ENCODE peak calls at places on chromosomes 1 and 21, in nine cellular contexts. One of them, this sample, is unnamed. For H3K9me3, the result is how much of the 10 kb centered on the place peaks cover.

GRCh38 chr1:233393926-233394680 is 66.6 kb downstream of the MAP3K21 start:
- DNase-seq in PC-3: no peak
- DNase-seq in pancreas: no peak
- DNase-seq in lung: no peak
- DNase-seq in BE2C: no peak
- DNase-seq in cardiac muscle cell: no peak
- DNase-seq in upper lobe of right lung: no peak
- DNase-seq in Panc1: no peak
- DNase-seq in heart left ventricle: no peak
- DNase-seq in this sample: no peak

GRCh38 chr1:57963545-57963944 is 539.7 kb upstream of the DAB1 start:
- DNase-seq in PC-3: no peak
- DNase-seq in pancreas: no peak
- DNase-seq in lung: no peak
- DNase-seq in BE2C: no peak
- DNase-seq in cardiac muscle cell: no peak
- DNase-seq in upper lobe of right lung: no peak
- DNase-seq in Panc1: no peak
- DNase-seq in heart left ventricle: no peak
- DNase-seq in this sample: no peak

GRCh38 chr21:38787461-38788274 is 18.1 kb upstream of the ETS2 start:
- DNase-seq in PC-3: peak
- DNase-seq in pancreas: peak
- DNase-seq in lung: no peak
- DNase-seq in BE2C: peak
- DNase-seq in cardiac muscle cell: no peak
- DNase-seq in upper lobe of right lung: no peak
- DNase-seq in Panc1: no peak
- DNase-seq in heart left ventricle: no peak
- DNase-seq in this sample: peak

GRCh38 chr1:230292739-230293720 is 133.1 kb downstream of the PGBD5 start:
- DNase-seq in PC-3: no peak
- DNase-seq in pancreas: no peak
- DNase-seq in lung: no peak
- DNase-seq in BE2C: no peak
- DNase-seq in cardiac muscle cell: no peak
- DNase-seq in upper lobe of right lung: peak
- DNase-seq in Panc1: no peak
- DNase-seq in heart left ventricle: no peak
- DNase-seq in this sample: peak

GRCh38 chr21:43808367-43808766 is 19.0 kb downstream of the RRP1 start:
- DNase-seq in PC-3: no peak
- DNase-seq in pancreas: no peak
- DNase-seq in lung: no peak
- DNase-seq in BE2C: no peak
- DNase-seq in cardiac muscle cell: no peak
- DNase-seq in upper lobe of right lung: no peak
- DNase-seq in Panc1: no peak
- DNase-seq in heart left ventricle: no peak
- DNase-seq in this sample: no peak

GRCh38 chr21:31198575-31198974 is 145.5 kb downstream of the TIAM1 start:
- DNase-seq in PC-3: peak
- DNase-seq in pancreas: no peak
- DNase-seq in lung: no peak
- DNase-seq in BE2C: no peak
- DNase-seq in cardiac muscle cell: peak
- DNase-seq in upper lobe of right lung: no peak
- DNase-seq in Panc1: peak
- DNase-seq in heart left ventricle: no peak
- DNase-seq in this sample: no peak

GRCh38 chr21:41220208-41220733 is 52.3 kb downstream of the BACE2 start:
- DNase-seq in PC-3: no peak
- DNase-seq in pancreas: no peak
- DNase-seq in lung: no peak
- DNase-seq in BE2C: no peak
- DNase-seq in cardiac muscle cell: peak
- DNase-seq in upper lobe of right lung: no peak
- DNase-seq in Panc1: no peak
- DNase-seq in heart left ventricle: no peak
- DNase-seq in this sample: no peak

GRCh38 chr21:43779660-43780059 is 3.6 kb upstream of the CSTB start:
- DNase-seq in PC-3: no peak
- DNase-seq in pancreas: no peak
- DNase-seq in lung: no peak
- DNase-seq in BE2C: no peak
- DNase-seq in cardiac muscle cell: no peak
- DNase-seq in upper lobe of right lung: no peak
- DNase-seq in Panc1: no peak
- DNase-seq in heart left ventricle: no peak
- DNase-seq in this sample: no peak

GRCh38 chr1:196355206-196355786 is 252.9 kb downstream of the KCNT2 start:
- DNase-seq in PC-3: peak
- DNase-seq in pancreas: no peak
- DNase-seq in lung: no peak
- DNase-seq in BE2C: no peak
- DNase-seq in cardiac muscle cell: peak
- DNase-seq in upper lobe of right lung: no peak
- DNase-seq in Panc1: no peak
- DNase-seq in heart left ventricle: no peak
- DNase-seq in this sample: no peak

GRCh38 chr1:115988953-115989352 is 12.6 kb downstream of the SLC22A15 start:
- DNase-seq in PC-3: no peak
- DNase-seq in pancreas: no peak
- DNase-seq in lung: no peak
- DNase-seq in BE2C: no peak
- DNase-seq in cardiac muscle cell: no peak
- DNase-seq in upper lobe of right lung: no peak
- DNase-seq in Panc1: no peak
- DNase-seq in heart left ventricle: no peak
- DNase-seq in this sample: no peak

GRCh38 chr1:151828931-151829330 is 2.7 kb downstream of the RORC start:
- DNase-seq in PC-3: peak
- DNase-seq in pancreas: no peak
- DNase-seq in lung: no peak
- DNase-seq in BE2C: peak
- DNase-seq in cardiac muscle cell: peak
- DNase-seq in upper lobe of right lung: no peak
- DNase-seq in Panc1: no peak
- DNase-seq in heart left ventricle: peak
- DNase-seq in this sample: no peak

GRCh38 chr1:10508511-10508951 is 33.8 kb downstream of the PEX14 start:
- DNase-seq in PC-3: no peak
- DNase-seq in pancreas: no peak
- DNase-seq in lung: no peak
- DNase-seq in BE2C: peak
- DNase-seq in cardiac muscle cell: no peak
- DNase-seq in upper lobe of right lung: no peak
- DNase-seq in Panc1: no peak
- DNase-seq in heart left ventricle: no peak
- DNase-seq in this sample: no peak

GRCh38 chr1:29196863-29197589 is 15.3 kb upstream of the SRSF4 start:
- DNase-seq in PC-3: peak
- DNase-seq in pancreas: peak
- DNase-seq in lung: no peak
- DNase-seq in BE2C: no peak
- DNase-seq in cardiac muscle cell: no peak
- DNase-seq in upper lobe of right lung: no peak
- DNase-seq in Panc1: no peak
- DNase-seq in heart left ventricle: no peak
- DNase-seq in this sample: no peak

GRCh38 chr1:224707849-224708725 is 92.0 kb downstream of the CNIH3 start:
- DNase-seq in PC-3: peak
- DNase-seq in pancreas: no peak
- DNase-seq in lung: no peak
- DNase-seq in BE2C: no peak
- DNase-seq in cardiac muscle cell: peak
- DNase-seq in upper lobe of right lung: peak
- DNase-seq in Panc1: no peak
- DNase-seq in heart left ventricle: no peak
- DNase-seq in this sample: no peak

GRCh38 chr1:57307382-57307781 is 116.5 kb downstream of the DAB1 start:
- DNase-seq in PC-3: no peak
- DNase-seq in pancreas: no peak
- DNase-seq in lung: no peak
- DNase-seq in BE2C: peak
- DNase-seq in cardiac muscle cell: no peak
- DNase-seq in upper lobe of right lung: no peak
- DNase-seq in Panc1: no peak
- DNase-seq in heart left ventricle: peak
- DNase-seq in this sample: peak

GRCh38 chr1:112744019-112744578 is 29.0 kb upstream of the PPM1J start:
- DNase-seq in PC-3: no peak
- DNase-seq in pancreas: peak
- DNase-seq in lung: no peak
- DNase-seq in BE2C: no peak
- DNase-seq in cardiac muscle cell: peak
- DNase-seq in upper lobe of right lung: no peak
- DNase-seq in Panc1: no peak
- DNase-seq in heart left ventricle: peak
- DNase-seq in this sample: peak

GRCh38 chr1:13543927-13544556 is 30.2 kb upstream of the LRRC38 start:
- DNase-seq in PC-3: peak
- DNase-seq in pancreas: peak
- DNase-seq in lung: peak
- DNase-seq in BE2C: no peak
- DNase-seq in cardiac muscle cell: peak
- DNase-seq in upper lobe of right lung: peak
- DNase-seq in Panc1: no peak
- DNase-seq in heart left ventricle: peak
- DNase-seq in this sample: peak
- H3K4me3 ChIP-seq in PC-3: no peak
- H3K4me3 ChIP-seq in pancreas: no peak
- H3K4me3 ChIP-seq in lung: no peak
- H3K4me3 ChIP-seq in BE2C: no peak
- H3K4me3 ChIP-seq in cardiac muscle cell: no peak
- H3K4me3 ChIP-seq in upper lobe of right lung: no peak
- H3K4me3 ChIP-seq in Panc1: no peak
- H3K4me3 ChIP-seq in heart left ventricle: no peak
- H3K4me3 ChIP-seq in this sample: no peak

DNA sequence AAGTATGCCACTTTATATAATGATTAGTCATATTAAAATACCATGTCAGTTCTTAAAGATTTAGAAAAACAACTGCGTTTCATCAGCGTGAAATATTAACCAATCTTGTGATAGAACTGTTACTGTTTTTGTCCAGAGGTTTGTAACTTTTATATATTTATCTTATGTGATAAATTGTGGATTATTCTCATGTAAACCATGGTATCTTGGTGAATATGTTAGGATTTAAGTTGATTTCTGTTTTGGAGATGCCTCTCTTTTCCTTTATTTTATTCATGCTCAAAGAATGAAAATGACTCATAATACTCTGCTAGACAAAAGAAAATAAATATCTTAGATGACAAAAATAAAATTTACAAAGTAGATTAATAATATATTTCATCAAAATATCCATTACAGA is 88.4 kb downstream of the ADGRL4 start:
- DNase-seq in PC-3: no peak
- DNase-seq in pancreas: no peak
- DNase-seq in lung: no peak
- DNase-seq in BE2C: no peak
- DNase-seq in cardiac muscle cell: peak
- DNase-seq in upper lobe of right lung: no peak
- DNase-seq in Panc1: no peak
- DNase-seq in heart left ventricle: no peak
- DNase-seq in this sample: no peak
- H3K9me3 ChIP-seq in PC-3: under half
- H3K9me3 ChIP-seq in pancreas: under half
- H3K9me3 ChIP-seq in lung: under half
- H3K9me3 ChIP-seq in BE2C: under half
- H3K9me3 ChIP-seq in cardiac muscle cell: under half
- H3K9me3 ChIP-seq in upper lobe of right lung: under half
- H3K9me3 ChIP-seq in Panc1: under half
- H3K9me3 ChIP-seq in heart left ventricle: under half
- H3K9me3 ChIP-seq in this sample: under half

DNA sequence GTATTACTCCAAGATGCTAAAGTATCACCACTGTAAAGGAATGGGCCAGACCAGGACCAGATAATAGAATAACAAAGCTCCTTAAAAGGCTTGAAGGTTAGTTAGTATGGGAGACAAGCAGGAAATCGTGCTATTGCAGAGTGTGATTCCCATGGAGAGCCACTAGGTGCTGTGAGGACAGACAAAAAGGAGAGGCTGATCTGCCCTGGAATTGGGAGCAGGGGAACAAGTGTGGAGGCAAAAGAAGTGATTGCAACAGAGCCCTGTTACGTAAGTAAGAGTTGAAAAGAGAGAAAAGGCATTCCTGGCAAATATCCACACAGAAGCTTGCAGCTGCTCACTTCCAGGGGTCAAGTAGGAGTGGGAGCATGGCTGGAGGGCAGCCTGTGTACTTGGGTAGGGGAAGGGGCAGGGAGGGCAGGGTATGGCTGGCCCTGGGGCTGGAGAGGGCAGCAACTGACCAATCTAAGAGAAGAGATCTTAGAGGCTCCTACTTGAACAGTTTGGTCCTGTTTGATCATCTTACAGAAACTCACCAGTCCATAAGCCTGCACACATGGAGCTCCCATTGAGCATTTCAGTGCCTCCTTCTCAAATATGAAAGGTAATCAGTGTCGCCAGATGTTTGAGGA is 207.7 kb upstream of the GJB5 start:
- DNase-seq in PC-3: peak
- DNase-seq in pancreas: no peak
- DNase-seq in lung: no peak
- DNase-seq in BE2C: no peak
- DNase-seq in cardiac muscle cell: no peak
- DNase-seq in upper lobe of right lung: no peak
- DNase-seq in Panc1: no peak
- DNase-seq in heart left ventricle: no peak
- DNase-seq in this sample: no peak
- TF ChIP-seq CTCF in PC-3: peak
- TF ChIP-seq CTCF in pancreas: no peak
- TF ChIP-seq CTCF in lung: no peak
- TF ChIP-seq CTCF in BE2C: peak
- TF ChIP-seq CTCF in cardiac muscle cell: no peak
- TF ChIP-seq CTCF in upper lobe of right lung: peak
- TF ChIP-seq CTCF in Panc1: no peak
- TF ChIP-seq CTCF in heart left ventricle: no peak
- TF ChIP-seq CTCF in this sample: no peak

GRCh38 chr1:160708118-160708517 is 3.5 kb downstream of the CD48 start:
- DNase-seq in PC-3: no peak
- DNase-seq in pancreas: no peak
- DNase-seq in lung: no peak
- DNase-seq in BE2C: no peak
- DNase-seq in cardiac muscle cell: no peak
- DNase-seq in upper lobe of right lung: no peak
- DNase-seq in Panc1: no peak
- DNase-seq in heart left ventricle: no peak
- DNase-seq in this sample: no peak
- H3K4me3 ChIP-seq in PC-3: no peak
- H3K4me3 ChIP-seq in pancreas: no peak
- H3K4me3 ChIP-seq in lung: no peak
- H3K4me3 ChIP-seq in BE2C: no peak
- H3K4me3 ChIP-seq in cardiac muscle cell: no peak
- H3K4me3 ChIP-seq in upper lobe of right lung: peak
- H3K4me3 ChIP-seq in Panc1: no peak
- H3K4me3 ChIP-seq in heart left ventricle: no peak
- H3K4me3 ChIP-seq in this sample: no peak

GRCh38 chr1:237910834-237911233 is 20.1 kb upstream of the ZP4 start:
- DNase-seq in PC-3: no peak
- DNase-seq in pancreas: no peak
- DNase-seq in lung: no peak
- DNase-seq in BE2C: no peak
- DNase-seq in cardiac muscle cell: no peak
- DNase-seq in upper lobe of right lung: no peak
- DNase-seq in Panc1: no peak
- DNase-seq in heart left ventricle: no peak
- DNase-seq in this sample: no peak
- H3K9me3 ChIP-seq in PC-3: under half
- H3K9me3 ChIP-seq in pancreas: under half
- H3K9me3 ChIP-seq in lung: under half
- H3K9me3 ChIP-seq in BE2C: under half
- H3K9me3 ChIP-seq in cardiac muscle cell: under half
- H3K9me3 ChIP-seq in upper lobe of right lung: under half
- H3K9me3 ChIP-seq in Panc1: under half
- H3K9me3 ChIP-seq in heart left ventricle: under half
- H3K9me3 ChIP-seq in this sample: under half